ENCODE peak calls at places on chromosomes 4 and X, in four cellular contexts. O, C, I and Z are unnamed samples.
A peak's percentile ranks its signal among the peaks of the same experiment; 100 is the strongest.

GRCh38 chr4:14196141-14196540 is 568.6 kb upstream of the BOD1L1 start:
- DNase-seq in O (peak; percentile 71), C (no peak), I (peak; percentile 82), Z (peak; percentile 53)

GRCh38 chrX:150324035-150324728 is 38.9 kb upstream of the MAMLD1 start:
- DNase-seq in O (no peak), C (no peak), I (peak; percentile 85), Z (no peak)

GRCh38 chrX:95484781-95485180 is 1199.9 kb upstream of the DIAPH2 start:
- DNase-seq in O (no peak), C (no peak), I (no peak), Z (no peak)

GRCh38 chrX:131068945-131069719 is 11.0 kb downstream of the ARHGAP36 start:
- DNase-seq in O (no peak), C (no peak), I (peak; percentile 16), Z (peak; percentile 4)

GRCh38 chrX:9327086-9327746 is 137.6 kb upstream of the TBL1X start:
- DNase-seq in O (no peak), C (no peak), I (no peak), Z (no peak)

GRCh38 chrX:41722816-41723215 is 1.2 kb upstream of the GPR82 start:
- DNase-seq in O (no peak), C (no peak), I (peak; percentile 26), Z (no peak)

GRCh38 chrX:123817288-123817894 is 42.5 kb upstream of the XIAP start:
- DNase-seq in O (no peak), C (no peak), I (no peak), Z (no peak)

GRCh38 chr4:158025131-158025530 is 147.7 kb downstream of the GASK1B start:
- DNase-seq in O (no peak), C (no peak), I (no peak), Z (no peak)

GRCh38 chr4:628346-628745 is 3.0 kb downstream of the PDE6B start:
- DNase-seq in O (peak; percentile 71), C (no peak), I (no peak), Z (no peak)

GRCh38 chr4:145289403-145290076 is 109.2 kb upstream of the OTUD4 start:
- DNase-seq in O (no peak), C (no peak), I (peak; percentile 22), Z (no peak)

GRCh38 chr4:39043697-39044363 is 11.6 kb upstream of the TMEM156 start:
- DNase-seq in O (no peak), C (no peak), I (peak; percentile 60), Z (peak; percentile 7)

GRCh38 chr4:84678976-84679744 is 96.2 kb downstream of the CDS1 start:
- DNase-seq in O (no peak), C (no peak), I (no peak), Z (no peak)

GRCh38 chr4:141802324-141802723 is 165.9 kb downstream of the IL15 start:
- DNase-seq in O (no peak), C (no peak), I (peak; percentile 15), Z (no peak)

GRCh38 chrX:65690057-65690855 is 22.8 kb downstream of the MSN start:
- DNase-seq in O (no peak), C (no peak), I (peak; percentile 31), Z (no peak)

GRCh38 chrX:95764972-95765451 is 919.6 kb upstream of the DIAPH2 start:
- DNase-seq in O (no peak), C (peak; percentile 30), I (peak; percentile 65), Z (peak; percentile 7)

GRCh38 chrX:41389311-41389888 is 55.4 kb downstream of the DDX3X start:
- DNase-seq in O (no peak), C (no peak), I (no peak), Z (no peak)

GRCh38 chr4:174260099-174260498 is 23.4 kb downstream of the FBXO8 start:
- DNase-seq in O (no peak), C (no peak), I (peak; percentile 91), Z (peak; percentile 49)

GRCh38 chrX:107562482-107562881 is 65.8 kb upstream of the PRPS1 start:
- DNase-seq in O (no peak), C (no peak), I (peak; percentile 64), Z (no peak)

GRCh38 chr4:1553365-1553764 is 130.7 kb downstream of the FAM53A start:
- DNase-seq in O (no peak), C (no peak), I (no peak), Z (no peak)

GRCh38 chr4:51858605-51859211 is 15.8 kb downstream of the DCUN1D4 start:
- DNase-seq in O (no peak), C (no peak), I (no peak), Z (no peak)

GRCh38 chr4:64417974-64418373 is 8.7 kb upstream of the TECRL start:
- DNase-seq in O (no peak), C (no peak), I (peak; percentile 2), Z (no peak)

GRCh38 chr4:12244949-12245348 is 816.3 kb upstream of the HS3ST1 start:
- DNase-seq in O (no peak), C (no peak), I (peak; percentile 50), Z (no peak)

GRCh38 chr4:130336585-130337217 is 1240.7 kb downstream of the C4orf33 start:
- DNase-seq in O (no peak), C (no peak), I (peak; percentile 64), Z (peak; percentile 33)

GRCh38 chrX:137424679-137425078 is 141.2 kb upstream of the ZIC3 start:
- DNase-seq in O (no peak), C (no peak), I (no peak), Z (no peak)

GRCh38 chr4:21209854-21210253 is 509.6 kb downstream of the PACRGL start:
- DNase-seq in O (no peak), C (no peak), I (no peak), Z (no peak)

GRCh38 chr4:1833307-1834046 is 22.5 kb downstream of the LETM1 start:
- DNase-seq in O (no peak), C (no peak), I (no peak), Z (no peak)

GRCh38 chrX:39335447-39336235 is 534.4 kb downstream of the MID1IP1 start:
- DNase-seq in O (no peak), C (no peak), I (no peak), Z (no peak)

GRCh38 chrX:253451-254297 is 27.5 kb upstream of the PLCXD1 start:
- DNase-seq in O (peak; percentile 63), C (no peak), I (no peak), Z (no peak)

GRCh38 chr4:55399581-55399980 is 3.8 kb downstream of the TMEM165 start:
- DNase-seq in O (no peak), C (no peak), I (no peak), Z (no peak)

GRCh38 chr4:55397024-55397520 is 1.3 kb downstream of the TMEM165 start:
- DNase-seq in O (no peak), C (no peak), I (peak; percentile 67), Z (no peak)

GRCh38 chr4:55398966-55399365 is 3.2 kb downstream of the TMEM165 start:
- DNase-seq in O (no peak), C (no peak), I (peak; percentile 27), Z (no peak)

GRCh38 chr4:55397521-55398321 is 2.0 kb downstream of the TMEM165 start:
- DNase-seq in O (no peak), C (no peak), I (peak; percentile 87), Z (no peak)

DNA sequence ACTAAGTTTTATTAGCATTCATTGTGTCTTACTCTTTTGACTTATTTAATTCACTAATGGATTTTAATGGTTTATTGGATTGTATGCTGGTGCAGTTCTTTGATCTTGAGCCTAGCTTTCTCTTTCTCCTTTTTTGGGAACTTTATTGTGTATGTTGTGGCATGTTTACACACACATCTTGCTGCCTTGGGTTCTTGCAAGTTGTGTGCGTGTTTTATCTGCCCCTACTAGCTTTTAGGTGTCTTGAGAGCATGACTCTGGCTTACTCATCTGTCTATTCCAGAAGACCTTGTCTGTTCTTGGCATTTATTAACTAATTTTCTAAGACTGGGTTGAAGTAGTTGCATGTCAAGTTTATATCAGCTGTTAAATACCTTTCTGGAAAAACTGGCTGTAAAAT is 2.7 kb downstream of the TMEM165 start:
- DNase-seq in O (no peak), C (no peak), I (peak; percentile 38), Z (no peak)
- H3K4me1 ChIP-seq in O (peaks cover 12% of the 10 kb centered on the region), C (peaks cover 10% of the 10 kb centered on the region), I (peaks cover 29% of the 10 kb centered on the region), Z (peaks cover 15% of the 10 kb centered on the region)

GRCh38 chr4:46274717-46275116 is 115.2 kb downstream of the GABRA2 start:
- DNase-seq in O (no peak), C (no peak), I (peak; percentile 3), Z (no peak)
- TF ChIP-seq CTCF in O (peak; percentile 12), C (no peak), I (peak; percentile 28), Z (peak; percentile 34)

GRCh38 chr4:15672096-15672495 is 9.5 kb upstream of the FAM200B start:
- DNase-seq in O (no peak), C (no peak), I (no peak), Z (no peak)

GRCh38 chr4:15668566-15669435 is 12.8 kb upstream of the FAM200B start:
- DNase-seq in O (no peak), C (no peak), I (no peak), Z (no peak)

GRCh38 chr4:15673337-15673736 is 8.3 kb upstream of the FAM200B start:
- DNase-seq in O (no peak), C (no peak), I (no peak), Z (no peak)

GRCh38 chr4:15667006-15667405 is 11.8 kb upstream of the FBXL5 start:
- DNase-seq in O (no peak), C (no peak), I (no peak), Z (no peak)

DNA sequence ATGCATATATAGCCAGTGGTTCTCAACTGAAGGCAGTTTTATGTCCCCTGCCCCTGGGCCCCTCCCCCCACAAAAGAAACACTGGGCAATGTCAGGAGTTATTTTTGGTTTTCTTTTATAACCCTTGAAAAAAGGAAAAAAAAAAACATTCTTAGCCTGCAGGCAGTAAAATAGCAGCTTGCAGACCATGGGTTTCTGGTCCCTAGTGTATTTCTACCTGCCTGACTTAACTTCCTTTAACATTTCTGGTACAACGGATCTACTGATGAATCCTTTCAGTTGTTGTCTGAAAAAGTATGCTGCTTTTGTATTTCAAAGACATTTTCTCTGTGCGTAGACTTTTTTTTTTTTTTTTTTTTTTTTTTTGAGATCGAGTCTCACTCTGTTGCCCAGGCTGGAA is 11.1 kb upstream of the FAM200B start:
- DNase-seq in O (no peak), C (no peak), I (no peak), Z (no peak)
- H3K4me1 ChIP-seq in O (peaks cover 7% of the 10 kb centered on the region), C (peaks cover 2% of the 10 kb centered on the region), I (peaks cover 4% of the 10 kb centered on the region), Z (no peaks in the 10 kb centered on the region)

GRCh38 chr4:165016971-165017370 is 14.8 kb upstream of the TRIM60 start:
- DNase-seq in O (no peak), C (no peak), I (peak; percentile 5), Z (peak; percentile 46)
- TF ChIP-seq CTCF in O (no peak), C (no peak), I (peak; percentile 24), Z (peak; percentile 35)

GRCh38 chr4:44434247-44434646 is 14.4 kb downstream of the KCTD8 start:
- DNase-seq in O (no peak), C (no peak), I (no peak), Z (no peak)

DNA sequence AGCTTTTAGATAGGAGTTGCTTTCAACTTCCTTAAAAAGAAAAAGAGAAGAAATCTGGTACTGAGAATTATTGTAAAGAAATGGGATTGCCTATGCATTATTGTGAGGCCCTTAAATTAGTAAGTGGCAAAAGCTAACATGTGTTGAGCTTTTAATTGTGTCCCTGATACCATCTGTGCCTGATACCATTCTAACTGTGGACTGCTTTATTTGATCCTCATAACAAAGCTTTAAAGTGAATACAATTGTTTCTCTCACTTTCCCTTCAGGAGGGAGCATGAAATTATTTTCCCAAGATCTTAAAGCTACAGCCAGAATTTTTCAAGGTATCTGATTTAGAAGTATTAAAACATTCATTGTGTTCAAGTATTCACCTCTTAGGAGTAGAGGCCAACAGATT is 9.9 kb downstream of the KCTD8 start:
- DNase-seq in O (no peak), C (no peak), I (no peak), Z (no peak)
- H3K4me1 ChIP-seq in O (no peaks in the 10 kb centered on the region), C (no peaks in the 10 kb centered on the region), I (no peaks in the 10 kb centered on the region), Z (no peaks in the 10 kb centered on the region)

GRCh38 chrX:132171478-132171877 is 43.7 kb upstream of the FRMD7 start:
- DNase-seq in O (no peak), C (no peak), I (peak; percentile 0), Z (no peak)
- TF ChIP-seq CTCF in O (no peak), C (no peak), I (no peak), Z (no peak)